ENCODE peak calls at places on chromosomes 12 and 14, in six cellular contexts. W is neural crest cell; V is stimulated activated CD4-positive, alpha-beta T cell treated with anti-CD3 and anti-CD28 coated beads, Interleukin-1b, Interleukin-23, amount 100 ng/mL, for 24 hours; K is iPS DF 19.7; X is IMR-90; G is mammary epithelial cell. I is an unnamed sample.

GRCh38 chr12:116784238-116784612 is 46.1 kb downstream of the RNFT2 start:
- DNase-seq in W (no peak), V (no peak), K (no peak), X (no peak), G (no peak), I (peak)

GRCh38 chr12:120365675-120366340 is 3.2 kb downstream of the MSI1 start:
- DNase-seq in W (no peak), V (no peak), K (no peak), X (no peak), G (no peak), I (no peak)

GRCh38 chr12:22264380-22264779 is 70.1 kb downstream of the ST8SIA1 start:
- DNase-seq in W (no peak), V (no peak), K (no peak), X (no peak), G (no peak), I (no peak)

GRCh38 chr12:674272-674781 is 11.1 kb upstream of the NINJ2 start:
- DNase-seq in W (no peak), V (peak), K (no peak), X (peak), G (no peak), I (peak)

GRCh38 chr14:87483651-87484260 is 509.2 kb downstream of the GALC start:
- DNase-seq in W (no peak), V (no peak), K (no peak), X (peak), G (peak), I (no peak)

GRCh38 chr14:76349993-76350392 is 25.9 kb upstream of the ESRRB start:
- DNase-seq in W (no peak), V (no peak), K (no peak), X (no peak), G (no peak), I (no peak)

GRCh38 chr14:77478796-77479195 is 19.8 kb downstream of the ISM2 start:
- DNase-seq in W (no peak), V (no peak), K (no peak), X (no peak), G (no peak), I (peak)

GRCh38 chr12:105922670-105923102 is 216.1 kb downstream of the NUAK1 start:
- DNase-seq in W (no peak), V (no peak), K (no peak), X (peak), G (peak), I (no peak)

GRCh38 chr12:6262211-6262610 is 48.3 kb upstream of the PLEKHG6 start:
- DNase-seq in W (no peak), V (no peak), K (no peak), X (no peak), G (no peak), I (no peak)

GRCh38 chr14:59107819-59108218 is 80.6 kb upstream of the DAAM1 start:
- DNase-seq in W (no peak), V (no peak), K (no peak), X (no peak), G (no peak), I (no peak)

GRCh38 chr12:123794027-123794426 is 31.9 kb downstream of the DNAH10 start:
- DNase-seq in W (no peak), V (no peak), K (no peak), X (no peak), G (no peak), I (no peak)

GRCh38 chr12:41556176-41556575 is 368.1 kb downstream of the PDZRN4 start:
- DNase-seq in W (no peak), V (no peak), K (no peak), X (no peak), G (no peak), I (no peak)

GRCh38 chr14:52048132-52048531 is 20.7 kb downstream of the NID2 start:
- DNase-seq in W (no peak), V (no peak), K (no peak), X (no peak), G (no peak), I (no peak)

GRCh38 chr14:53113992-53114391 is 39.1 kb downstream of the DDHD1 start:
- DNase-seq in W (no peak), V (no peak), K (no peak), X (no peak), G (no peak), I (no peak)

GRCh38 chr14:93997082-93997481 is at the start of gene CCDC197:
- DNase-seq in W (no peak), V (no peak), K (no peak), X (peak), G (peak), I (no peak)

GRCh38 chr12:117241697-117242096 is 51.4 kb upstream of the FBXO21 start:
- DNase-seq in W (no peak), V (no peak), K (no peak), X (no peak), G (no peak), I (no peak)

GRCh38 chr14:84877061-84877460 is 652.9 kb upstream of the FLRT2 start:
- DNase-seq in W (no peak), V (no peak), K (no peak), X (no peak), G (no peak), I (no peak)

GRCh38 chr12:9810721-9811120 is 16.6 kb upstream of the KLRF1 start:
- DNase-seq in W (no peak), V (no peak), K (no peak), X (no peak), G (no peak), I (no peak)

GRCh38 chr12:68189766-68190700 is 30.5 kb upstream of the IFNG start:
- DNase-seq in W (no peak), V (no peak), K (no peak), X (peak), G (peak), I (no peak)

GRCh38 chr14:59067135-59067894 is 121.2 kb upstream of the DAAM1 start:
- DNase-seq in W (no peak), V (no peak), K (no peak), X (peak), G (peak), I (no peak)

GRCh38 chr14:68800361-68800760 is 7.5 kb upstream of the ZFP36L1 start:
- DNase-seq in W (no peak), V (no peak), K (no peak), X (no peak), G (no peak), I (no peak)

GRCh38 chr14:102568115-102568614 is 24.3 kb upstream of the RCOR1 start:
- DNase-seq in W (no peak), V (no peak), K (no peak), X (no peak), G (peak), I (peak)

GRCh38 chr12:81705586-81705985 is 53.6 kb downstream of the PPFIA2 start:
- DNase-seq in W (no peak), V (no peak), K (no peak), X (no peak), G (no peak), I (no peak)

GRCh38 chr14:51650721-51651387 is 856 bp upstream of the FRMD6 start:
- DNase-seq in W (no peak), V (no peak), K (no peak), X (no peak), G (no peak), I (no peak)

GRCh38 chr12:132152411-132152821 is 8.2 kb downstream of the NOC4L start:
- DNase-seq in W (no peak), V (no peak), K (no peak), X (no peak), G (no peak), I (no peak)

GRCh38 chr12:101018540-101018939 is 191.5 kb downstream of the SLC5A8 start:
- DNase-seq in W (no peak), V (no peak), K (peak), X (peak), G (peak), I (no peak)

GRCh38 chr12:58711968-58712367 is 208.3 kb downstream of the LRIG3 start:
- DNase-seq in W (no peak), V (no peak), K (no peak), X (peak), G (peak), I (no peak)

GRCh38 chr14:35944847-35945246 is 118.7 kb downstream of the BRMS1L start:
- DNase-seq in W (no peak), V (no peak), K (peak), X (no peak), G (peak), I (peak)

GRCh38 chr12:1457901-1458300 is 136.5 kb downstream of the FBXL14 start:
- DNase-seq in W (no peak), V (no peak), K (no peak), X (peak), G (peak), I (no peak)

GRCh38 chr14:62082779-62083178 is 320.6 kb downstream of the SNAPC1 start:
- DNase-seq in W (no peak), V (no peak), K (no peak), X (no peak), G (no peak), I (no peak)

GRCh38 chr12:49971141-49971540 is 1.6 kb upstream of the AQP6 start:
- DNase-seq in W (no peak), V (no peak), K (no peak), X (no peak), G (peak), I (no peak)

GRCh38 chr12:90086281-90086680 is 377.6 kb upstream of the ATP2B1 start:
- DNase-seq in W (no peak), V (no peak), K (no peak), X (peak), G (peak), I (no peak)

GRCh38 chr12:31029916-31030562 is 43.6 kb upstream of the DDX11 start:
- DNase-seq in W (no peak), V (no peak), K (no peak), X (no peak), G (no peak), I (no peak)

GRCh38 chr12:122051231-122051876 is 27.2 kb upstream of the MLXIP start:
- DNase-seq in W (no peak), V (no peak), K (no peak), X (peak), G (no peak), I (no peak)

GRCh38 chr14:92495041-92495440 is 18.5 kb upstream of the RIN3 start:
- DNase-seq in W (no peak), V (no peak), K (no peak), X (peak), G (no peak), I (no peak)

GRCh38 chr12:111453071-111453989 is 47.6 kb downstream of the SH2B3 start:
- DNase-seq in W (no peak), V (no peak), K (no peak), X (no peak), G (no peak), I (no peak)